ENCODE peak calls at places on chromosomes 16 and 17, in ten cellular contexts. Q is tibial nerve, G is erythroblast, U is uterus, X is IMR-90, V is Peyer's patch, K is lower leg skin, D is A549, A is ovary, I is right lobe of liver. B is an unnamed sample.

GRCh38 chr16:89534147-89534788 is 26.1 kb downstream of the SPG7 start:
- DNase-seq in I (peak; percentile 61), A (no peak), G (no peak), U (no peak), Q (peak; percentile 30), D (no peak), K (peak; percentile 45), V (peak; percentile 78), X (no peak), B (no peak)

GRCh38 chr17:72120878-72121163 is at the start of gene SOX9:
- DNase-seq in G (no peak), U (no peak), A (no peak), Q (peak; percentile 83), K (peak; percentile 86), D (peak; percentile 100), I (peak; percentile 82), V (peak; percentile 88), X (peak; percentile 96), B (peak; percentile 100)

GRCh38 chr16:10851512-10851911 is 25.5 kb upstream of the CIITA start:
- DNase-seq in A (no peak), G (no peak), X (no peak), D (no peak), I (no peak), Q (no peak), K (no peak), V (no peak), U (no peak), B (no peak)

GRCh38 chr16:79601978-79602609 is 1.6 kb upstream of the MAF start:
- DNase-seq in X (peak; percentile 38), Q (peak; percentile 91), U (peak; percentile 85), K (peak; percentile 90), D (peak; percentile 45), A (peak; percentile 84), I (peak; percentile 74), G (peak; percentile 62), V (peak; percentile 93), B (peak; percentile 60)

GRCh38 chr17:13765701-13766100 is 164.0 kb upstream of the HS3ST3A1 start:
- DNase-seq in V (no peak), G (no peak), U (no peak), Q (no peak), A (no peak), K (no peak), I (no peak), X (peak; percentile 23), D (no peak), B (no peak)

GRCh38 chr17:59416184-59416583 is 84.7 kb downstream of the YPEL2 start:
- DNase-seq in X (no peak), K (no peak), D (no peak), V (no peak), Q (no peak), U (no peak), A (no peak), G (no peak), I (no peak), B (no peak)

GRCh38 chr17:63250830-63251229 is 195.3 kb downstream of the CYB561 start:
- DNase-seq in A (no peak), D (no peak), U (no peak), Q (no peak), K (no peak), X (no peak), G (no peak), V (no peak), I (no peak), B (no peak)

GRCh38 chr16:49634235-49635008 is 221.5 kb downstream of the ZNF423 start:
- DNase-seq in Q (no peak), K (no peak), X (no peak), U (no peak), V (no peak), D (no peak), G (no peak), I (no peak), A (no peak), B (no peak)

DNA sequence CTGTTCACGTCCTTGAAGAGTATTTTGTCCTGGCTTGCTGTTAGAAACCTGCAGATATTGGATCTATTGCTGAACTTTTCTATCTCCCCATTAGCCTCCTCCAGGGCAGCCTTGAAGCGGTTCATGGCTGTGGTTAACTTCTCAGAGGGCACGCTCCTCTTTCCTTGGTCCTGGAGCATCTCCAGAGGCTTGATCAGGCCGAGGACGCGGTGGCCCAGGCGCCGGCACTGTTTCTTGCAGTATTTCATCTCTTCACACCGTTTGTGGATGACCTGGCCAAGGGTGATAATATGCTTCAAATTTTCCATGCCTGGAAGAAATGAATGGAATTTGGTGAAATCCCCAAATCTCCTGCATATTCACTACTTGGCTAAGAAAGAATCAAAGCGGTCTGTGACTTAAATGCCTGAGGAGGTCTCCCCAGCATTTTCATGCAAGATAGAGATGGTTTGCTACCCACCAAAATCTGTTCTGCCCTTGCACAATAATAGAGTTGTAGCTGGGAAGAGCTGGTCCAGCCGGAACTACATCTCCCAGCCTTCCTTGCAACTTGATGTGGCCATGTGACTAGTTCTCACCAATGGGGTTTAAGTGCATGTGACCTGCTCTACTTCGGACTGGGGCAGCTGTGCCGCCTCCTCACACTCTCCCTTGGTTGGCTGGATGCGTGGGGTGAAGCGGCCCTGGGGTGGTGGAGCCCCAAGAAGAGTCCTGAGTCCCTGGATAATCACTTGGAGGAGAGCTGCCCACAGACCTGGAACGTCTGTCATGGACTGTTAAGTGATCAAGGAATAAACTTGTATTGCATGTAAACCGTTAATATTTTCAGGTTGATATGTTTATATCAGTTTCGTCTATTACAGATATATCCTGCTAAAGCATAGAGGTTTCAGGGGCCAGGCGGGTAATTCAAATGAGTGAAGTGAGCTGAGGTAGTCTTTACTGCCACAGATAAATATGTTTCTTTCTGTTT is 4.9 kb downstream of the MLKL start:
- DNase-seq in I (peak; percentile 78), G (peak; percentile 84), V (peak; percentile 92), D (peak; percentile 98), K (peak; percentile 84), X (peak; percentile 93), A (peak; percentile 69), U (peak; percentile 87), Q (peak; percentile 94), B (peak; percentile 90)
- TF ChIP-seq POLR2A in I (peak; percentile 67), G (peak; percentile 79), V (peak; percentile 27), D (peak; percentile 61), K (no peak), X (no peak), A (no peak), U (no peak), Q (no peak), B (peak; percentile 56)

GRCh38 chr17:8835631-8836364 is 31.7 kb downstream of the PIK3R6 start:
- DNase-seq in D (no peak), K (no peak), I (no peak), X (no peak), Q (no peak), U (no peak), A (no peak), G (no peak), V (no peak), B (no peak)

GRCh38 chr17:8832711-8833352 is 33.7 kb upstream of the MFSD6L start:
- DNase-seq in D (no peak), I (no peak), A (no peak), X (no peak), Q (no peak), G (peak; percentile 51), K (no peak), U (no peak), V (peak; percentile 54), B (no peak)

GRCh38 chr17:8837438-8838075 is 29.9 kb downstream of the PIK3R6 start:
- DNase-seq in A (no peak), Q (no peak), I (no peak), K (no peak), G (no peak), U (no peak), V (peak; percentile 33), X (no peak), D (no peak), B (no peak)

GRCh38 chr17:8836821-8837426 is 30.6 kb downstream of the PIK3R6 start:
- DNase-seq in D (no peak), K (peak; percentile 5), Q (no peak), U (no peak), A (no peak), X (no peak), I (no peak), V (peak; percentile 14), G (no peak), B (no peak)

GRCh38 chr17:8835106-8835505 is 32.4 kb downstream of the PIK3R6 start:
- DNase-seq in I (no peak), A (no peak), V (no peak), X (no peak), U (no peak), G (no peak), Q (no peak), K (no peak), D (no peak), B (no peak)
- TF ChIP-seq POLR2A in I (no peak), A (no peak), V (no peak), X (no peak), U (no peak), G (no peak), Q (no peak), K (no peak), D (no peak), B (no peak)

DNA sequence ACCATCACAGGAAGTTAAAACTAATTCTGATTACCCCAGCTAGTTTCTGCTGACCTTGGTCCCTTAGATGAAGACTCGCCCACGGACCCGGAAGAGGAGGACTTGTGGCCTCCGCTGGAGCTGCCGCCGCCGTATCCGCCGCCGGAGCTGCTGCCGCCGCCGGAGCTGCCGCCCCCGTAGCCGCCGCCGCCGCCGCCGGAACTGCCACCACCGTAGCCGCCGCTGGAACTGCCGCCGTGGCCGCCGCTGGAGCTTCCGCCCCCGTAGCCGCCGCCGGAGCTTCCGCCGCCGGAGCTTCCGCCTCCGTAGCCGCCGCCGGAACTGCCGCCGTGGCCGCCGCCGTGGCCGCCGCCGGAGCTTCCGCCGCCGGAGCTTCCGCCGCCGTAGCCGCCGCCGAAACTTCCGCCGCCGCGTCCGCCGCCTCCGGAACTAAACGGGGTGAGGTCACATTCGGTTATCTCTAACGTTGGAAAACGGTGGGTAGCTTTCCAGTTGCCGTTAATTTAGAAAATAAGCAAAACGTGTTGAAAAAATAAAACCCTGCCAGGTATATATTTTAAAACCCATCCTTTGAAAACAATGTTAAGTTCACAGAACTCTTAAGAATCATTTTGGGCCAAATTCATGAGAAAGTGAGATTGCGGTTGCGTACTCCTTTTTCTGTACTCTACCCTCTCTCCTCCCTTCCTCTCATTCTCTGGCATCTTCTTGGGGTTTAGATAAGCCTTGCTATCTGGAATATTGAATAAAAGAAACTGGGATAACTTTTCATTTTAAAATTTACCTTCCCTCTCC is 3.5 kb downstream of the KRT10 start:
- DNase-seq in A (peak; percentile 76), Q (peak; percentile 61), K (peak; percentile 65), U (peak; percentile 74), X (peak; percentile 73), D (peak; percentile 80), I (peak; percentile 85), G (peak; percentile 93), V (peak; percentile 90), B (peak; percentile 45)
- TF ChIP-seq POLR2A in A (peak; percentile 66), Q (peak; percentile 45), K (no peak), U (peak; percentile 80), X (peak; percentile 68), D (peak; percentile 41), I (peak; percentile 77), G (peak; percentile 40), V (peak; percentile 60), B (peak; percentile 74)

GRCh38 chr17:9022553-9023388 is 1.5 kb downstream of the NTN1 start:
- DNase-seq in G (peak; percentile 31), K (no peak), A (no peak), I (peak; percentile 30), D (no peak), U (no peak), V (no peak), Q (no peak), X (no peak), B (no peak)

GRCh38 chr17:9021985-9022552 is 759 bp downstream of the NTN1 start:
- DNase-seq in V (no peak), X (peak; percentile 4), U (peak; percentile 30), A (no peak), Q (no peak), K (no peak), I (peak; percentile 54), G (peak; percentile 24), D (no peak), B (no peak)

GRCh38 chr17:9020096-9020823 is 1.1 kb upstream of the NTN1 start:
- DNase-seq in A (no peak), U (no peak), G (no peak), V (no peak), D (no peak), K (no peak), X (no peak), I (no peak), Q (no peak), B (no peak)

GRCh38 chr17:9020824-9021157 is 519 bp upstream of the NTN1 start:
- DNase-seq in K (no peak), G (no peak), I (no peak), D (no peak), Q (no peak), V (no peak), X (no peak), U (no peak), A (no peak), B (no peak)

GRCh38 chr17:9021158-9021984 is at the start of gene NTN1:
- DNase-seq in V (peak; percentile 65), A (no peak), Q (peak; percentile 22), I (peak; percentile 68), G (peak; percentile 36), U (peak; percentile 54), K (no peak), D (no peak), X (peak; percentile 13), B (no peak)
- TF ChIP-seq POLR2A in V (no peak), A (no peak), Q (no peak), I (peak; percentile 46), G (no peak), U (peak; percentile 27), K (no peak), D (no peak), X (no peak), B (no peak)

B was measured in H54.